ENCODE peak calls at places on chromosomes 12 and 14, in six cellular contexts. L is heart left ventricle, Z is IMR-90, Y is adrenal gland, A is endothelial cell of umbilical vein, K is esophagus muscularis mucosa. D is an unnamed sample.

GRCh38 chr12:104426926-104427546 is 29.7 kb upstream of the CHST11 start:
- DNase-seq in L (no peak), Z (peak; percentile 70), Y (no peak), A (no peak), K (no peak), D (no peak)

GRCh38 chr12:121705514-121705913 is 7.0 kb upstream of the TMEM120B start:
- DNase-seq in L (no peak), Z (no peak), Y (no peak), A (no peak), K (no peak), D (no peak)

GRCh38 chr12:79659961-79660431 is 30.8 kb downstream of the PAWR start:
- DNase-seq in L (no peak), Z (no peak), Y (no peak), A (peak; percentile 49), K (no peak), D (no peak)

GRCh38 chr14:68084256-68084655 is 264.7 kb downstream of the RAD51B start:
- DNase-seq in L (no peak), Z (peak; percentile 45), Y (no peak), A (peak; percentile 29), K (no peak), D (no peak)

GRCh38 chr12:28035483-28035882 is 63.0 kb upstream of the PTHLH start:
- DNase-seq in L (no peak), Z (peak; percentile 87), Y (no peak), A (peak; percentile 63), K (no peak), D (no peak)

GRCh38 chr12:112537710-112538396 is 119.1 kb downstream of the PTPN11 start:
- DNase-seq in L (no peak), Z (peak; percentile 12), Y (no peak), A (no peak), K (no peak), D (no peak)

GRCh38 chr12:111413442-111414086 is 7.8 kb downstream of the SH2B3 start:
- DNase-seq in L (peak; percentile 81), Z (peak; percentile 77), Y (peak; percentile 76), A (peak; percentile 43), K (no peak), D (no peak)

GRCh38 chr14:71711619-71712018 is 220.6 kb upstream of the RGS6 start:
- DNase-seq in L (no peak), Z (peak; percentile 94), Y (no peak), A (peak; percentile 79), K (no peak), D (no peak)

GRCh38 chr14:101551729-101552595 is 9.3 kb upstream of the DIO3 start:
- DNase-seq in L (no peak), Z (no peak), Y (no peak), A (no peak), K (no peak), D (no peak)

GRCh38 chr12:131592972-131593371 is 117.9 kb upstream of the SFSWAP start:
- DNase-seq in L (no peak), Z (no peak), Y (no peak), A (no peak), K (no peak), D (no peak)

GRCh38 chr14:105126126-105126969 is 42.2 kb downstream of the JAG2 start:
- DNase-seq in L (no peak), Z (no peak), Y (no peak), A (no peak), K (no peak), D (no peak)

DNA sequence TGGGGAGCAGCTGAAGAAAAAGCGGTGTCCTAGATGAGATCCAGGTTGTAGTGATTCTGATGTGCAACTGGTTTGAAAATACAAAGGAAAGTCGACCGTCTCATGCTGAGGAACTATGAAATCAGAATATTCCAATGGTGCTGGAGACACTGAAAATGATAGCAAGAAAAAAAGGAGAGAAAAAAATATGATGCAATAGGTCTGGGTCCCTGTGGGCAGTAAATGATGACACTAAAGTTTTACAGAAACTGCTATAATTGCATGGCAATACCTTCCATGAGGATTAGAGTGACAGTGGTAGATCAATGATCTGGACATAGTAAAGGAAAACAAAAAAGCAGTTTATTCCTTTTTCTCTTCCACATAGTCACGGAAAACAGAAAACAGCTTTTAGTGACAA is 2.3 kb downstream of the PYM1 start:
- DNase-seq in L (no peak), Z (no peak), Y (no peak), A (no peak), K (no peak), D (no peak)
- H3K4me3 ChIP-seq in L (no peak overlapping the region), Z (no peak overlapping the region), Y (no peak overlapping the region), A (no peak overlapping the region), K (no peak overlapping the region), D (no peak overlapping the region)

GRCh38 chr14:35337557-35338255 is 45.5 kb downstream of the PSMA6 start:
- DNase-seq in L (no peak), Z (no peak), Y (peak; percentile 78), A (no peak), K (no peak), D (no peak)

GRCh38 chr14:35340616-35341453 is 48.7 kb downstream of the PSMA6 start:
- DNase-seq in L (no peak), Z (no peak), Y (no peak), A (no peak), K (no peak), D (no peak)

GRCh38 chr14:35338731-35339405 is 46.7 kb downstream of the PSMA6 start:
- DNase-seq in L (no peak), Z (no peak), Y (no peak), A (no peak), K (no peak), D (peak; percentile 42)

GRCh38 chr14:35341454-35342159 is 49.4 kb downstream of the PSMA6 start:
- DNase-seq in L (peak; percentile 98), Z (peak; percentile 72), Y (peak; percentile 99), A (peak; percentile 91), K (peak; percentile 98), D (peak; percentile 96)

GRCh38 chr14:35339761-35340406 is 47.7 kb downstream of the PSMA6 start:
- DNase-seq in L (no peak), Z (no peak), Y (peak; percentile 45), A (no peak), K (no peak), D (peak; percentile 51)
- H3K27ac ChIP-seq in L (peak overlapping the region; percentile 94), Z (no peak overlapping the region), Y (peak overlapping the region; percentile 28), A (no peak overlapping the region), K (peak overlapping the region; percentile 96), D (peak overlapping the region; percentile 29)

DNA sequence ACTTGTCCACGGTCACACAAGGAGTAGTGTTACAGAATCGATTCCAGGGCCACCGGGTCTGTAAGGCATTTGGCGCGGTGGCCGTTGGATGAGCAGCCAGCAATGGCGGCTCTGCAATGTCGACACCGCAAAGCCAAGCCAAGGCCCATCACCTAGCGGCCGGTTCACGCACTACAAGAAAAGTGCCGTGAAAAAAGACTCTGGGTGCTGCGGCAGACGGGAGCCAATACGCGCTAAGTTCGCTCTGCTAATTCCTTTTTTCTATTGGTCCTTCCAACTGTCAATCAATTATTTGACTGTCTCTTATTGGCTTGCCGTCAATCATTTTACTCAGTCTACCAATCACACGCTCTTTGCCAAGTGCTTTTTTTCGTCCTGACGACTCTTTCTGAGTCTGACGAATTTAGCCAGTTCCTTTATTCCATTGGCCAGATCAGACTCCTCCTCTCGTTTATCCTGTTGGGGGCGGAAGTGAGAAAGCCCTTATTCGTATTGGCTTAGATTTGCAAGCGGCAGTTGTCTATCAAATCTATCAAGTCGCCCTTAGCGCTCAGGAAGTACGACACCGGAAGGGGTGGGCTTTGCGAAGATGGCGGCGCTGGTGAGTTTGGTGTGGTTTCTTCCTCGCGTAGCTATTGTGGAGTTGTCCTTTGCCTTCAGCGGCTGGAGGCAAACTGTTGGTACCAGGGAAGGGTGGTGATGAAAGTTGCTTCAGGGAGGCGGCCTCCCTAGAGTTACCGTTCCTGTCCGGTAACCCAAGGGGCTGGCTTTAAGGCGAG is at the start of gene NGDN:
- DNase-seq in L (peak; percentile 94), Z (peak; percentile 100), Y (peak; percentile 95), A (peak; percentile 100), K (peak; percentile 99), D (peak; percentile 91)
- TF ChIP-seq POLR2A in L (no peak), Z (peak; percentile 90), Y (peak; percentile 58), A (peak; percentile 52), K (peak; percentile 31), D (peak; percentile 53)

GRCh38 chr12:132937476-132937875 is 18.6 kb downstream of the ZNF605 start:
- DNase-seq in L (no peak), Z (no peak), Y (no peak), A (no peak), K (no peak), D (no peak)

GRCh38 chr12:132945806-132946506 is 10.2 kb downstream of the ZNF605 start:
- DNase-seq in L (no peak), Z (no peak), Y (no peak), A (no peak), K (no peak), D (no peak)

GRCh38 chr12:132942611-132943010 is 13.5 kb downstream of the ZNF605 start:
- DNase-seq in L (no peak), Z (no peak), Y (no peak), A (no peak), K (no peak), D (no peak)

GRCh38 chr12:132940071-132940719 is 15.9 kb downstream of the ZNF605 start:
- DNase-seq in L (no peak), Z (no peak), Y (no peak), A (no peak), K (no peak), D (no peak)

DNA sequence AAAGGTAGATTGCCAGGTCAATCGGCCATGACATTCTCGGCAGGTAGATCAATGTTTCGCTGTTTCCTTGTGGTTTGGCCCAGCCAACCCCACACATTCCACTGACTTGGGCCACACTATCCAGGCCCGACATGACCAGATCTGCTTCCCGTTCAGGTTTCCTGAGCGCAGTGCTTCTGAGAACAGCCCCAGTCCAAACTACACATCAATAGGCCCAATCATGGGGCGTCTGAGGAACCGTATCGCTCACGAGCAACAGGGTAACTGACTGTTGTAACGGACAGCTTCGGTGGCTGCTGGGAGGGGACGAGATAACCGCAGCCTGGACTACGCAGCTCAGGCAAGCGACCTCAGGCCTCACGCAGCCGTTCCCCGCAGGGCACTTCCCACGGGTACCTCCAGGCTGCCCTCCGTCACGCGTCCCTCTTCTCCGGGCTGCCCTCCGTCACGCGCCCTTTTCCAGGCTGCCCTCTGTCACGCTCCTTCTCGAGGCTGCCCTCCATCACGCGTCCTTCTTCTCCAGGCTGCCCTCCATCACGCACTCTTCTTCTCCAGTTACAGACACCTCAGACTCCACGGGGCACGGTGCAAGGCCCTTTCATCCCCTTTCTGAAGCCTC is 14.7 kb downstream of the ZNF605 start:
- DNase-seq in L (no peak), Z (no peak), Y (no peak), A (no peak), K (no peak), D (no peak)
- H3K4me3 ChIP-seq in L (no peak overlapping the region), Z (no peak overlapping the region), Y (no peak overlapping the region), A (no peak overlapping the region), K (no peak overlapping the region), D (no peak overlapping the region)

GRCh38 chr14:59189281-59189821 is 884 bp downstream of the DAAM1 start:
- DNase-seq in L (no peak), Z (peak; percentile 18), Y (no peak), A (no peak), K (no peak), D (no peak)
- H3K27ac ChIP-seq in L (peak overlapping the region; percentile 96), Z (peak overlapping the region; percentile 71), Y (peak overlapping the region; percentile 82), A (peak overlapping the region; percentile 72), K (peak overlapping the region; percentile 96), D (peak overlapping the region; percentile 95)